ENCODE peak calls at places on chromosomes 1 and 21, in eight cellular contexts. K is breast epithelium; H is T-helper 17 cell; C is CD8-positive, alpha-beta memory T cell; W is DMS 273 treated with DMSO at 0.1 percent for 48 hours; J is stimulated activated CD8-positive, alpha-beta memory T cell treated with anti-CD3 and anti-CD28 coated beads, Interleukin-4, amount 100 ng/mL, for 24 hours; M is fibroblast of mammary gland; G is AG08396. U is an unnamed sample.

GRCh38 chr1:168834225-168834872 is 105.3 kb upstream of the DPT start:
- DNase-seq in K (no peak), H (no peak), C (no peak), W (no peak), J (no peak), M (no peak), G (no peak), U (no peak)

GRCh38 chr1:27872059-27872801 is at the start of gene THEMIS2:
- DNase-seq in K (no peak), H (peak; percentile 84), C (peak; percentile 70), W (no peak), J (peak; percentile 74), M (peak; percentile 14), G (peak; percentile 88), U (peak; percentile 69)

GRCh38 chr21:43692949-43693348 is 26.0 kb upstream of the PDXK start:
- DNase-seq in K (no peak), H (no peak), C (no peak), W (no peak), J (no peak), M (no peak), G (no peak), U (no peak)

GRCh38 chr1:200867018-200867811 is 5.6 kb upstream of the GPR25 start:
- DNase-seq in K (no peak), H (no peak), C (no peak), W (no peak), J (no peak), M (peak; percentile 21), G (no peak), U (no peak)

GRCh38 chr1:228392111-228392936 is 14.3 kb downstream of the TRIM11 start:
- DNase-seq in K (no peak), H (no peak), C (no peak), W (no peak), J (no peak), M (no peak), G (no peak), U (no peak)

GRCh38 chr1:197466813-197467212 is 198.8 kb downstream of the CRB1 start:
- DNase-seq in K (no peak), H (no peak), C (no peak), W (no peak), J (no peak), M (no peak), G (no peak), U (no peak)

GRCh38 chr1:110482662-110483307 is 31.8 kb downstream of the PROK1 start:
- DNase-seq in K (no peak), H (no peak), C (no peak), W (no peak), J (no peak), M (no peak), G (no peak), U (no peak)

GRCh38 chr1:31617917-31618746 is 643 bp downstream of the HCRTR1 start:
- DNase-seq in K (peak; percentile 32), H (peak; percentile 27), C (peak; percentile 46), W (no peak), J (peak; percentile 40), M (peak; percentile 17), G (peak; percentile 80), U (peak; percentile 14)

U was measured in effector CD8-positive, alpha-beta T cell.